ENCODE peak calls at places on chromosomes 6 and 20, in five cellular contexts. One of them, this sample, is unnamed.

GRCh38 chr20:57987659-57988058 is 240.8 kb downstream of the ANKRD60 start:
- DNase-seq in upper lobe of right lung: no peak
- DNase-seq in neural progenitor cell: no peak
- DNase-seq in CD4-positive, CD25-positive, alpha-beta regulatory T cell: no peak
- DNase-seq in AML-193: no peak
- DNase-seq in this sample: no peak

GRCh38 chr6:33956206-33956605 is 152.4 kb upstream of the MLN start:
- DNase-seq in upper lobe of right lung: peak
- DNase-seq in neural progenitor cell: no peak
- DNase-seq in CD4-positive, CD25-positive, alpha-beta regulatory T cell: no peak
- DNase-seq in AML-193: no peak
- DNase-seq in this sample: no peak

GRCh38 chr6:47256361-47256760 is 53.3 kb downstream of the TNFRSF21 start:
- DNase-seq in upper lobe of right lung: no peak
- DNase-seq in neural progenitor cell: no peak
- DNase-seq in CD4-positive, CD25-positive, alpha-beta regulatory T cell: no peak
- DNase-seq in AML-193: no peak
- DNase-seq in this sample: no peak

GRCh38 chr6:79671605-79672266 is 40.6 kb downstream of the SH3BGRL2 start:
- DNase-seq in upper lobe of right lung: peak
- DNase-seq in neural progenitor cell: no peak
- DNase-seq in CD4-positive, CD25-positive, alpha-beta regulatory T cell: no peak
- DNase-seq in AML-193: no peak
- DNase-seq in this sample: peak

GRCh38 chr6:34181903-34182302 is 36.0 kb upstream of the GRM4 start:
- DNase-seq in upper lobe of right lung: peak
- DNase-seq in neural progenitor cell: no peak
- DNase-seq in CD4-positive, CD25-positive, alpha-beta regulatory T cell: no peak
- DNase-seq in AML-193: no peak
- DNase-seq in this sample: no peak

GRCh38 chr20:47173596-47174216 is 182.8 kb downstream of the ZMYND8 start:
- DNase-seq in upper lobe of right lung: no peak
- DNase-seq in neural progenitor cell: no peak
- DNase-seq in CD4-positive, CD25-positive, alpha-beta regulatory T cell: no peak
- DNase-seq in AML-193: no peak
- DNase-seq in this sample: no peak

GRCh38 chr20:57650266-57650665 is 30.0 kb upstream of the ZBP1 start:
- DNase-seq in upper lobe of right lung: no peak
- DNase-seq in neural progenitor cell: no peak
- DNase-seq in CD4-positive, CD25-positive, alpha-beta regulatory T cell: no peak
- DNase-seq in AML-193: no peak
- DNase-seq in this sample: no peak

GRCh38 chr6:15536201-15536955 is 126.5 kb downstream of the DTNBP1 start:
- DNase-seq in upper lobe of right lung: no peak
- DNase-seq in neural progenitor cell: no peak
- DNase-seq in CD4-positive, CD25-positive, alpha-beta regulatory T cell: no peak
- DNase-seq in AML-193: no peak
- DNase-seq in this sample: no peak

GRCh38 chr6:163438940-163439335 is 24.4 kb downstream of the QKI start:
- DNase-seq in upper lobe of right lung: peak
- DNase-seq in neural progenitor cell: no peak
- DNase-seq in CD4-positive, CD25-positive, alpha-beta regulatory T cell: peak
- DNase-seq in AML-193: no peak
- DNase-seq in this sample: no peak

GRCh38 chr20:15902493-15902892 is 670.8 kb downstream of the KIF16B start:
- DNase-seq in upper lobe of right lung: no peak
- DNase-seq in neural progenitor cell: peak
- DNase-seq in CD4-positive, CD25-positive, alpha-beta regulatory T cell: no peak
- DNase-seq in AML-193: no peak
- DNase-seq in this sample: no peak

GRCh38 chr20:23161968-23162696 is 76.0 kb upstream of the CD93 start:
- DNase-seq in upper lobe of right lung: peak
- DNase-seq in neural progenitor cell: no peak
- DNase-seq in CD4-positive, CD25-positive, alpha-beta regulatory T cell: no peak
- DNase-seq in AML-193: no peak
- DNase-seq in this sample: no peak

GRCh38 chr6:22147983-22148797 is 148.6 kb downstream of the PRL start:
- DNase-seq in upper lobe of right lung: no peak
- DNase-seq in neural progenitor cell: peak
- DNase-seq in CD4-positive, CD25-positive, alpha-beta regulatory T cell: no peak
- DNase-seq in AML-193: no peak
- DNase-seq in this sample: no peak

GRCh38 chr20:2112910-2113309 is 11.3 kb downstream of the STK35 start:
- DNase-seq in upper lobe of right lung: no peak
- DNase-seq in neural progenitor cell: no peak
- DNase-seq in CD4-positive, CD25-positive, alpha-beta regulatory T cell: no peak
- DNase-seq in AML-193: no peak
- DNase-seq in this sample: no peak

GRCh38 chr6:116933488-116933887 is 56.4 kb downstream of the RFX6 start:
- DNase-seq in upper lobe of right lung: no peak
- DNase-seq in neural progenitor cell: no peak
- DNase-seq in CD4-positive, CD25-positive, alpha-beta regulatory T cell: no peak
- DNase-seq in AML-193: no peak
- DNase-seq in this sample: no peak